ENCODE peak calls at places on chromosomes 4 and X, in seven cellular contexts. D is heart right ventricle; P is suprapubic skin; R is AG04450; S is testis; A is naive thymus-derived CD4-positive, alpha-beta T cell; I is GM23248. L is an unnamed sample. For H3K9me3, the result is how much of the 10 kb centered on the place peaks cover.

GRCh38 chr4:25993564-25994185 is 79.7 kb downstream of the SMIM20 start:
- DNase-seq in P (no peak), R (no peak), S (no peak), A (no peak), D (peak), I (peak), L (peak)

GRCh38 chr4:80268081-80268823 is 1.8 kb downstream of the FGF5 start:
- DNase-seq in I (peak), R (no peak), S (no peak), D (no peak), A (no peak), P (no peak), L (no peak)

GRCh38 chrX:82219129-82219528 is 1017.2 kb downstream of the SH3BGRL start:
- DNase-seq in P (no peak), I (no peak), R (no peak), A (no peak), D (no peak), S (no peak), L (no peak)

GRCh38 chr4:118801895-118802575 is 33.9 kb downstream of the SEC24D start:
- DNase-seq in P (no peak), A (no peak), D (no peak), R (no peak), I (peak), S (no peak), L (no peak)

GRCh38 chrX:31353095-31353494 is 281.3 kb upstream of the FTHL17 start:
- DNase-seq in D (no peak), S (no peak), R (no peak), I (peak), P (no peak), A (no peak), L (no peak)

GRCh38 chrX:85851418-85851817 is 195.9 kb downstream of the CHM start:
- DNase-seq in D (no peak), R (no peak), S (peak), P (no peak), A (no peak), I (peak), L (peak)

GRCh38 chr4:38193464-38193863 is 233.3 kb downstream of the PTTG2 start:
- DNase-seq in D (no peak), I (no peak), S (no peak), P (no peak), A (no peak), R (no peak), L (no peak)

GRCh38 chrX:39309721-39310152 is 508.5 kb downstream of the MID1IP1 start:
- DNase-seq in R (no peak), A (peak), S (no peak), P (no peak), I (no peak), D (peak), L (no peak)

GRCh38 chr4:170446782-170447181 is 357.0 kb upstream of the AADAT start:
- DNase-seq in A (no peak), R (no peak), I (no peak), S (no peak), D (no peak), P (no peak), L (no peak)

DNA sequence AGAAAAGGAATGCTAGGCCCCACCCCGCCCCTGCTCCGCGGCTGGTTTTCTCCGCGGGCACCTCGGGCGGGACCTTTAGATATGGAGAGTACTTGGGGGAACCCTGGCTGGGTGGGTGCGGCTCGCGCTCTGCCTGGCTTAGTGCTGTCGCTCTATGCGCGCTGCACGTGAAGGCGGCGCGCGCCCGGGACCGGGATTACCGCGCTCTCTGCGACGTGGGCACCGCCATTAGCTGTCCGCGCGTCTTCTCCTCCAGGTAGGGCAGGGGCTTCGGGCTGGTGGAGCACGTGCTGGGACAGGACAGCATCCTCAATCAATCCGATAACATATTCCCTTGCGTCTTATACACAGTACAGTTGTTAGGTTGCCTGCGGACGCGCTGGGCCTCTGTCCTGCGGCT is 56.0 kb downstream of the MAGEB10 start:
- DNase-seq in S (peak), D (no peak), I (no peak), P (no peak), R (no peak), A (no peak), L (no peak)
- H3K4me3 ChIP-seq in S (peak), D (no peak), I (no peak), P (no peak), R (peak), A (no peak), L (no peak)

GRCh38 chr4:48008021-48008596 is 8.4 kb downstream of the CNGA1 start:
- DNase-seq in A (no peak), S (no peak), D (no peak), R (no peak), I (no peak), P (no peak), L (no peak)

GRCh38 chr4:48005781-48006180 is 10.7 kb downstream of the CNGA1 start:
- DNase-seq in A (no peak), S (no peak), R (no peak), I (no peak), P (no peak), D (no peak), L (no peak)

GRCh38 chr4:48002267-48002666 is 14.2 kb downstream of the CNGA1 start:
- DNase-seq in P (no peak), A (no peak), S (no peak), R (no peak), D (no peak), I (no peak), L (no peak)
- H3K9me3 ChIP-seq in P (under half), A (under half), S (under half), R (under half), D (under half), I (under half), L (under half)

GRCh38 chr4:94758141-94758699 is 465 bp downstream of the BMPR1B start:
- DNase-seq in R (no peak), I (peak), S (peak), A (no peak), P (peak), D (no peak), L (peak)
- H3K4me3 ChIP-seq in R (peak), I (peak), S (peak), A (no peak), P (peak), D (peak), L (peak)

GRCh38 chrX:151268836-151269235 is 92.5 kb downstream of the GPR50 start:
- DNase-seq in I (no peak), P (no peak), R (no peak), S (no peak), D (no peak), A (no peak), L (no peak)
- H3K9me3 ChIP-seq in I (under half), P (under half), R (under half), S (under half), D (under half), A (under half), L (under half)

GRCh38 chrX:55451990-55452824 is at the start of gene MAGEH1:
- DNase-seq in D (peak), S (peak), A (peak), R (peak), I (peak), P (peak), L (peak)

GRCh38 chrX:55451626-55451989 is 319 bp upstream of the MAGEH1 start:
- DNase-seq in R (no peak), I (no peak), S (no peak), P (no peak), D (no peak), A (no peak), L (no peak)

GRCh38 chrX:55452825-55453124 is 848 bp downstream of the MAGEH1 start:
- DNase-seq in R (no peak), P (no peak), S (no peak), A (no peak), D (no peak), I (no peak), L (no peak)

GRCh38 chrX:55450259-55450658 is 1.7 kb upstream of the MAGEH1 start:
- DNase-seq in A (no peak), R (no peak), P (no peak), I (peak), D (peak), S (peak), L (peak)

GRCh38 chrX:55451125-55451524 is 802 bp upstream of the MAGEH1 start:
- DNase-seq in I (peak), D (no peak), S (no peak), R (no peak), P (no peak), A (no peak), L (no peak)
- H3K4me3 ChIP-seq in I (peak), D (no peak), S (no peak), R (peak), P (peak), A (peak), L (peak)

DNA sequence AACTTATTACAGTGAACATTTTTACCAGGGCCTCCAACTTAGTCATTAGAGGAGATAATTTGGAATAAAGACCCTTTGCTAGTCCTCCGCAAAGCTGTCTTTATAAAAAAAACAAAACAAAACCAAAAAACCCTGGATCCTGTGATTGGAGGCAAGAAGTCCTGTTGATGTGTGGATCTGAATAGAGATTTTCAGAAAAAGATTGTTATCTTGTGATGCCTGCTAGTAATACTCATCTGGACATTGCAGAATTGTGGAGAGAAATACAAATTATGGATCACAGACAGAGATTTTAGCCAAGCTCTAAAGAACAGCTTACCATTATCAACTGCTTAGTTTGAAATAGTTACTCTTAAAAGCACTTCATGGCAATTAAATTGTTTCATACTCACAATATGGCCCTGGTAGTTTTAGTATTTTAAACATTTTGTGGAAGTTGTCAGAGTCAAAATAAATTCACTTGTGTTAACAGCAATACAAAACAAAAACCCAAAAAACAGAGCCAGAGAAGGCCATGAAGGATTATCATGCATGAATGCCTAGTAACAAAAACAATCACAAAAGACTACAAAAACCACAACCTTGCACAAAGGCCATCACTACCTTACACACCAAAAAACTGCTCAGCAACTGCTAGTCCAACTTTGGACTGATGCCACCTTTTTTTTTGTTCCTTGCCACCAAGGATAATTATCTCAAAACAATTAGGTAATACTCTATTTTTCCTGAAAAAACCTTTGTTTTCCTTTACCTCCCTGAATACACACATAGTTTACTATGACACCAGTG is 514.5 kb upstream of the SLIT2 start:
- DNase-seq in A (no peak), S (no peak), I (no peak), R (no peak), D (no peak), P (no peak), L (no peak)
- H3K9me3 ChIP-seq in A (under half), S (under half), I (under half), R (under half), D (under half), P (under half), L (under half)

GRCh38 chr4:109801099-109801789 is 555 bp downstream of the CFI start:
- DNase-seq in D (no peak), S (no peak), R (no peak), I (no peak), A (no peak), P (no peak), L (no peak)
- H3K4me3 ChIP-seq in D (peak), S (no peak), R (no peak), I (no peak), A (no peak), P (peak), L (no peak)

GRCh38 chr4:336099-336892 is 1.3 kb upstream of the ZNF141 start:
- DNase-seq in S (peak), P (peak), R (no peak), D (peak), I (peak), A (peak), L (peak)

GRCh38 chr4:335515-335914 is 2.1 kb upstream of the ZNF141 start:
- DNase-seq in A (no peak), P (no peak), R (no peak), I (no peak), D (no peak), S (peak), L (no peak)

GRCh38 chr4:337143-337931 is at the start of gene ZNF141:
- DNase-seq in S (peak), R (peak), P (peak), D (peak), A (peak), I (peak), L (peak)

GRCh38 chr4:337932-338758 is 531 bp downstream of the ZNF141 start:
- DNase-seq in I (peak), R (no peak), D (peak), A (no peak), P (peak), S (peak), L (peak)

DNA sequence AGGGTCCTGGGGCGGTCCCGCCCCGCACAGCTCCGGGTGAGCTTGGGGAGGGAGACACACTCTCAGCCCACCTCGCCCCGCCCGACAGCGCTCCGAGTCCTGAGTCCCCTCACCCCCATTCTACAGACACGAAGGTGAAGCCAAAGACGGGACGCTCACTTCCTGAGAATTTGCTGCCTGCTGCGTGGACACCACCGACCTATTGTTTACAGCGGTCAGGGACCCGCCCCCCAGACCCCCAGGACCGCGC is 796 bp upstream of the ZNF141 start:
- DNase-seq in D (peak), P (no peak), A (no peak), S (peak), R (no peak), I (no peak), L (no peak)
- H3K9me3 ChIP-seq in D (under half), P (under half), A (under half), S (under half), R (under half), I (under half), L (under half)